ENCODE peak calls at places on chromosomes 4 and X, in four cellular contexts. S is NCI-H1105 treated with DMSO at 0.1 percent for 48 hours; G is HEK293T; P is stimulated activated CD4-positive, alpha-beta T cell treated with anti-CD3 and anti-CD28 coated beads, Interleukin-1b, Interleukin-23, amount 100 ng/mL, for 4 hours. K is an unnamed sample.

GRCh38 chrX:121389976-121390709 is 342.7 kb downstream of the GLUD2 start:
- DNase-seq in S (no peak), G (no peak), P (no peak), K (peak)

GRCh38 chr4:38371391-38371851 is 292.6 kb upstream of the KLF3 start:
- DNase-seq in S (no peak), G (no peak), P (no peak), K (no peak)

GRCh38 chrX:53279296-53280237 is 1.8 kb downstream of the IQSEC2 start:
- DNase-seq in S (no peak), G (no peak), P (no peak), K (no peak)

GRCh38 chr4:187256897-187257296 is 533.2 kb upstream of the FAT1 start:
- DNase-seq in S (no peak), G (no peak), P (no peak), K (no peak)

GRCh38 chrX:17559728-17560379 is 177.4 kb upstream of the SCML1 start:
- DNase-seq in S (no peak), G (peak), P (no peak), K (no peak)

GRCh38 chr4:137707626-137708025 is 175.3 kb upstream of the PCDH18 start:
- DNase-seq in S (no peak), G (no peak), P (no peak), K (no peak)

GRCh38 chr4:158760866-158761265 is 8.0 kb upstream of the FNIP2 start:
- DNase-seq in S (no peak), G (no peak), P (no peak), K (no peak)

GRCh38 chr4:157984285-157984911 is 188.4 kb downstream of the GASK1B start:
- DNase-seq in S (no peak), G (no peak), P (no peak), K (no peak)

GRCh38 chr4:820230-821172 is 5.4 kb downstream of the CPLX1 start:
- DNase-seq in S (no peak), G (no peak), P (no peak), K (no peak)

GRCh38 chr4:147138171-147138570 is 192.5 kb upstream of the TTC29 start:
- DNase-seq in S (no peak), G (no peak), P (no peak), K (no peak)

GRCh38 chr4:153785830-153786721 is 2.8 kb downstream of the SFRP2 start:
- DNase-seq in S (peak), G (no peak), P (no peak), K (peak)

GRCh38 chrX:68018248-68019203 is 414.8 kb downstream of the OPHN1 start:
- DNase-seq in S (no peak), G (peak), P (no peak), K (no peak)

GRCh38 chr4:74950200-74950599 is 17.3 kb downstream of the PARM1 start:
- DNase-seq in S (no peak), G (no peak), P (no peak), K (no peak)

GRCh38 chr4:18021720-18022571 is at the start of gene LCORL:
- DNase-seq in S (peak), G (peak), P (peak), K (peak)

GRCh38 chr4:6565691-6566431 is 9.1 kb upstream of the MAN2B2 start:
- DNase-seq in S (no peak), G (no peak), P (no peak), K (no peak)

GRCh38 chrX:137166591-137166990 is 132.8 kb upstream of the GPR101 start:
- DNase-seq in S (no peak), G (peak), P (no peak), K (peak)

GRCh38 chrX:40663880-40664630 is 16.7 kb upstream of the CXorf38 start:
- DNase-seq in S (no peak), G (peak), P (no peak), K (no peak)

GRCh38 chrX:31070057-31070468 is 1.8 kb downstream of the FTHL17 start:
- DNase-seq in S (no peak), G (no peak), P (no peak), K (no peak)

GRCh38 chr4:168691621-168692376 is 194.9 kb downstream of the PALLD start:
- DNase-seq in S (no peak), G (no peak), P (no peak), K (no peak)

GRCh38 chr4:118395057-118395679 is 42.4 kb upstream of the PRSS12 start:
- DNase-seq in S (no peak), G (no peak), P (no peak), K (no peak)

GRCh38 chrX:81259008-81259713 is 57.3 kb downstream of the SH3BGRL start:
- DNase-seq in S (no peak), G (no peak), P (no peak), K (no peak)

GRCh38 chr4:41280010-41280409 is 23.3 kb downstream of the UCHL1 start:
- DNase-seq in S (no peak), G (no peak), P (no peak), K (no peak)

GRCh38 chr4:82797591-82798081 is 960 bp downstream of the SCD5 start:
- DNase-seq in S (peak), G (peak), P (peak), K (no peak)

GRCh38 chr4:91600301-91600700 is 703.5 kb upstream of the GRID2 start:
- DNase-seq in S (no peak), G (no peak), P (no peak), K (no peak)

GRCh38 chr4:99861120-99861905 is 32.9 kb downstream of the LAMTOR3 start:
- DNase-seq in S (no peak), G (no peak), P (no peak), K (no peak)

GRCh38 chrX:68693481-68694410 is 46.3 kb downstream of the STARD8 start:
- DNase-seq in S (peak), G (peak), P (no peak), K (no peak)

GRCh38 chrX:41137589-41137988 is 52.3 kb downstream of the USP9X start:
- DNase-seq in S (peak), G (no peak), P (no peak), K (no peak)

GRCh38 chr4:105186701-105187158 is 40.1 kb downstream of the TET2 start:
- DNase-seq in S (no peak), G (no peak), P (no peak), K (no peak)

GRCh38 chrX:72245461-72246089 is 6.7 kb upstream of the ERCC6L start:
- DNase-seq in S (peak), G (peak), P (peak), K (peak)

GRCh38 chr4:119300072-119300387 is 21.9 kb downstream of the FABP2 start:
- DNase-seq in S (no peak), G (peak), P (peak), K (no peak)

GRCh38 chr4:71860643-71861042 is 76.8 kb upstream of the GC start:
- DNase-seq in S (no peak), G (no peak), P (no peak), K (no peak)

GRCh38 chr4:80309301-80310004 is 26.1 kb upstream of the CFAP299 start:
- DNase-seq in S (no peak), G (no peak), P (no peak), K (no peak)

GRCh38 chr4:83961575-83961974 is 425.7 kb downstream of the GPAT3 start:
- DNase-seq in S (no peak), G (no peak), P (no peak), K (no peak)

GRCh38 chr4:19372365-19372764 is 879.3 kb upstream of the SLIT2 start:
- DNase-seq in S (no peak), G (no peak), P (no peak), K (no peak)

GRCh38 chr4:2882341-2882740 is 38.7 kb downstream of the ADD1 start:
- DNase-seq in S (no peak), G (no peak), P (no peak), K (no peak)

GRCh38 chr4:182448281-182449151 is 205.3 kb downstream of the TENM3 start:
- DNase-seq in S (peak), G (peak), P (peak), K (peak)

GRCh38 chr4:8848507-8849265 is 23.0 kb downstream of the HMX1 start:
- DNase-seq in S (no peak), G (no peak), P (no peak), K (no peak)

GRCh38 chrX:8987672-8988250 is 46.2 kb downstream of the FAM9B start:
- DNase-seq in S (no peak), G (no peak), P (no peak), K (peak)

GRCh38 chrX:3518870-3519269 is 172.4 kb upstream of the MXRA5 start:
- DNase-seq in S (no peak), G (no peak), P (no peak), K (no peak)

GRCh38 chr4:123740236-123740635 is 343.6 kb downstream of the SPRY1 start:
- DNase-seq in S (no peak), G (no peak), P (no peak), K (no peak)